ENCODE peak calls at places on chromosomes 6 and 20, in eight cellular contexts. E, G, I, N, A, D, C and L are unnamed samples.

GRCh38 chr6:67629268-67629667 is 1005.8 kb upstream of the ADGRB3 start:
- DNase-seq in C (no peak), A (no peak), D (no peak), I (no peak), N (no peak), E (no peak), G (no peak), L (no peak)

GRCh38 chr6:32852018-32852843 is 1.3 kb downstream of the TAP1 start:
- DNase-seq in N (peak; percentile 59), A (no peak), D (no peak), I (peak; percentile 38), G (peak; percentile 79), C (peak; percentile 57), E (no peak), L (peak; percentile 48)

GRCh38 chr6:38091626-38092025 is 272.1 kb downstream of the ZFAND3 start:
- DNase-seq in C (no peak), G (peak; percentile 65), I (no peak), N (no peak), E (no peak), D (no peak), A (no peak), L (no peak)

GRCh38 chr6:118507636-118508035 is 40.5 kb upstream of the PLN start:
- DNase-seq in N (no peak), I (no peak), E (no peak), A (no peak), C (no peak), D (no peak), G (no peak), L (no peak)

GRCh38 chr6:167397712-167398111 is 72.8 kb downstream of the TTLL2 start:
- DNase-seq in A (no peak), C (no peak), E (no peak), G (no peak), N (no peak), D (no peak), I (no peak), L (no peak)

GRCh38 chr6:113873043-113873667 is 16.0 kb downstream of the MARCKS start:
- DNase-seq in A (no peak), D (peak; percentile 42), I (peak; percentile 30), E (peak; percentile 52), G (peak; percentile 73), N (no peak), C (peak; percentile 54), L (peak; percentile 68)

GRCh38 chr6:97437087-97437486 is 154.1 kb upstream of the MMS22L start:
- DNase-seq in D (peak; percentile 24), E (no peak), N (peak; percentile 62), C (no peak), A (peak; percentile 7), G (no peak), I (no peak), L (no peak)

GRCh38 chr20:11387189-11387754 is 530.4 kb upstream of the BTBD3 start:
- DNase-seq in N (peak; percentile 85), E (no peak), G (no peak), D (no peak), C (no peak), A (peak; percentile 97), I (no peak), L (no peak)

GRCh38 chr6:142796571-142796970 is 148.4 kb downstream of the HIVEP2 start:
- DNase-seq in E (no peak), C (peak; percentile 44), N (peak; percentile 63), G (no peak), A (no peak), D (no peak), I (no peak), L (no peak)

GRCh38 chr6:170080828-170081368 is 210.0 kb downstream of the DLL1 start:
- DNase-seq in D (no peak), C (peak; percentile 24), I (no peak), E (peak; percentile 30), G (no peak), A (no peak), N (no peak), L (no peak)

GRCh38 chr6:22804620-22805271 is 235.4 kb downstream of the HDGFL1 start:
- DNase-seq in A (no peak), I (no peak), C (no peak), E (no peak), N (no peak), G (no peak), D (no peak), L (no peak)

GRCh38 chr20:52305843-52306242 is 114.3 kb upstream of the ZFP64 start:
- DNase-seq in N (no peak), G (no peak), E (no peak), C (no peak), A (no peak), D (no peak), I (no peak), L (no peak)

GRCh38 chr20:62516345-62516744 is 40.5 kb upstream of the GATA5 start:
- DNase-seq in G (no peak), A (no peak), I (no peak), D (no peak), E (peak; percentile 30), N (no peak), C (no peak), L (no peak)

GRCh38 chr6:99521557-99522286 is 6.5 kb upstream of the USP45 start:
- DNase-seq in D (peak; percentile 67), G (peak; percentile 79), A (peak; percentile 12), I (peak; percentile 42), C (peak; percentile 39), E (no peak), N (peak; percentile 80), L (peak; percentile 35)

GRCh38 chr20:5674176-5674660 is 76.0 kb upstream of the SHLD1 start:
- DNase-seq in G (no peak), E (no peak), C (no peak), D (no peak), I (no peak), N (peak; percentile 31), A (peak; percentile 90), L (no peak)

GRCh38 chr6:111195656-111196055 is 108.4 kb downstream of the SLC16A10 start:
- DNase-seq in I (no peak), E (no peak), D (no peak), N (no peak), A (no peak), C (no peak), G (no peak), L (no peak)

GRCh38 chr6:31948753-31949413 is 3.0 kb downstream of the CFB start:
- DNase-seq in A (peak; percentile 67), D (no peak), N (peak; percentile 71), E (no peak), I (no peak), G (no peak), C (no peak), L (no peak)

GRCh38 chr6:93916716-93917115 is 497.4 kb upstream of the EPHA7 start:
- DNase-seq in G (no peak), A (no peak), C (no peak), I (no peak), N (no peak), D (no peak), E (no peak), L (no peak)

GRCh38 chr20:47263502-47264084 is 92.9 kb downstream of the ZMYND8 start:
- DNase-seq in A (no peak), C (no peak), E (no peak), G (peak; percentile 68), I (no peak), D (no peak), N (peak; percentile 47), L (no peak)

GRCh38 chr6:121344539-121344938 is 10.3 kb upstream of the TBC1D32 start:
- DNase-seq in I (no peak), E (no peak), D (no peak), C (no peak), G (no peak), N (no peak), A (no peak), L (no peak)

GRCh38 chr6:130434174-130434873 is 68.5 kb downstream of the TMEM200A start:
- DNase-seq in C (no peak), N (peak; percentile 47), D (peak; percentile 9), I (no peak), A (peak; percentile 52), G (no peak), E (no peak), L (no peak)

GRCh38 chr20:60199866-60200265 is 241.6 kb downstream of the CDH26 start:
- DNase-seq in A (no peak), D (no peak), N (no peak), C (no peak), I (no peak), E (no peak), G (no peak), L (no peak)

GRCh38 chr20:10462516-10462915 is 27.4 kb downstream of the SLX4IP start:
- DNase-seq in I (no peak), E (no peak), D (no peak), A (no peak), N (no peak), C (no peak), G (no peak), L (no peak)

DNA sequence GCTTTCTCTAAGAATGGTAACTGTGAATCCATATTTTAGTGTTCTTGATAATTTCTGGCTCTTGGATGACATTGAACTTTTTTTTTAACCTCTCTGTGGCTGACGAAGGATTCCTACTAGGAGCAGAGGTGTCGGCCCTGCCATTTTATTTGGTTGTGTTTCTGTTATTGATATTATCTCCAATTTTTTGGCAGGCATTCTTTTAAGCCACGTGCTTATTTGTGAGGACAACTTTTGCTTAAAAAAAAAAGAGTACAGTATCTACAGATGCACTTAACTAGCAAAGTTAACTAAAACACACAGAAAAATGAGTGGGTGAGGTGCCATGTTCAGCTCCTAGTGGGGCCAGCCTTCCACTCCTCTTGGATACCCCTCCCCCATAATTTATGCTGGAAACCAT is 1.1 kb downstream of the FANCE start:
- DNase-seq in G (no peak), N (no peak), I (no peak), D (no peak), E (no peak), C (no peak), A (no peak), L (no peak)
- H3K4me3 ChIP-seq in G (no peak overlapping the region), N (peak overlapping the region; percentile 86), I (peak overlapping the region; percentile 78), D (no peak overlapping the region), E (no peak overlapping the region), C (peak overlapping the region; percentile 78), A (peak overlapping the region; percentile 80), L (peak overlapping the region; percentile 62)

DNA sequence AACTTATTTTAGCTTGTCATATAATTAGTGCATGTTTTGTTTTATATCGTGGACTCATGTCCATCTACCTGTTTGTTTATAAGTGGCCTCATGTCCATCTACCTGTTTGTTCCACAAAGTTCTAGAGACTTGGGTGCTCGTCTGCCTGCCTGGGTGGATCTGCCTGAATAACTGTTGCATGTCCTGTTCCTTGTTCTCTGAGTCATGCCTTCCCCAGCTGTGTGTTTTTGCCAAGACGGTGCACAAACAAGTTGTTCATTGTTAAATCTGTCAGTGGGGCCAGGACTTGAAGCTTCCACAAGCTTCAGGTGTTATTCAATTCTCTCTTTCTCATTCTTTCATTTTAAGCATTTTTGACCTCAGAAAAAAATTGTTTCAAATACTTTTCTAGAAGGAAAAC is 358.0 kb upstream of the CITED2 start:
- DNase-seq in G (peak; percentile 73), C (no peak), D (peak; percentile 22), I (peak; percentile 27), N (peak; percentile 82), A (peak; percentile 84), E (no peak), L (peak; percentile 34)
- H3K27ac ChIP-seq in G (no peak overlapping the region), C (no peak overlapping the region), D (no peak overlapping the region), I (peak overlapping the region; percentile 2), N (peak overlapping the region; percentile 33), A (no peak overlapping the region), E (no peak overlapping the region), L (no peak overlapping the region)

GRCh38 chr20:37669773-37670236 is 24.0 kb upstream of the CTNNBL1 start:
- DNase-seq in G (no peak), A (no peak), N (no peak), C (no peak), E (no peak), I (no peak), D (no peak), L (no peak)
- H3K4me3 ChIP-seq in G (no peak overlapping the region), A (no peak overlapping the region), N (peak overlapping the region; percentile 68), C (peak overlapping the region; percentile 2), E (no peak overlapping the region), I (peak overlapping the region; percentile 55), D (no peak overlapping the region), L (no peak overlapping the region)

GRCh38 chr6:161133973-161134372 is 139.9 kb downstream of the AGPAT4 start:
- DNase-seq in E (no peak), D (no peak), G (no peak), N (no peak), A (no peak), I (no peak), C (no peak), L (no peak)
- H3K27ac ChIP-seq in E (no peak overlapping the region), D (no peak overlapping the region), G (no peak overlapping the region), N (no peak overlapping the region), A (no peak overlapping the region), I (no peak overlapping the region), C (no peak overlapping the region), L (no peak overlapping the region)